ENCODE peak calls at places on chromosome 10, in eight cellular contexts. L, F, N, M, X, B, H and G are unnamed samples.

GRCh38 chr10:53072144-53072543 is 299.6 kb upstream of the MBL2 start:
- DNase-seq in H (no peak), B (no peak), L (no peak), N (no peak), X (no peak), M (no peak), F (no peak), G (no peak)

GRCh38 chr10:100315603-100316002 is 14.4 kb downstream of the PKD2L1 start:
- DNase-seq in L (no peak), F (no peak), M (no peak), X (no peak), B (no peak), N (no peak), H (no peak), G (no peak)

GRCh38 chr10:46254007-46254383 is 32.8 kb upstream of the ANTXRL start:
- DNase-seq in F (no peak), N (no peak), X (no peak), B (no peak), L (no peak), H (no peak), M (no peak), G (no peak)

GRCh38 chr10:93458821-93459257 is 23.3 kb downstream of the MYOF start:
- DNase-seq in L (no peak), X (no peak), B (peak; percentile 63), M (peak; percentile 79), N (no peak), H (peak; percentile 97), F (peak; percentile 98), G (no peak)

GRCh38 chr10:5871596-5871995 is 18.1 kb downstream of the ANKRD16 start:
- DNase-seq in N (no peak), L (no peak), M (no peak), F (no peak), X (no peak), B (no peak), H (no peak), G (no peak)

GRCh38 chr10:112927980-112928379 is 22.1 kb upstream of the TCF7L2 start:
- DNase-seq in H (no peak), M (no peak), B (no peak), F (no peak), X (no peak), L (no peak), N (no peak), G (no peak)

GRCh38 chr10:20768849-20769248 is 128.3 kb downstream of the NEBL start:
- DNase-seq in B (no peak), L (no peak), X (no peak), N (no peak), F (no peak), M (no peak), H (no peak), G (no peak)

GRCh38 chr10:112774808-112775207 is 175.2 kb upstream of the TCF7L2 start:
- DNase-seq in X (no peak), N (no peak), B (no peak), M (no peak), F (no peak), H (no peak), L (no peak), G (no peak)

GRCh38 chr10:126456632-126457031 is 68.4 kb upstream of the ADAM12 start:
- DNase-seq in H (no peak), L (no peak), X (no peak), M (no peak), F (no peak), B (no peak), N (no peak), G (no peak)

GRCh38 chr10:90148121-90148855 is 446.9 kb downstream of the KIF20B start:
- DNase-seq in X (no peak), B (no peak), M (no peak), N (no peak), F (peak; percentile 39), L (no peak), H (peak; percentile 71), G (no peak)

GRCh38 chr10:103688451-103688850 is 166.9 kb downstream of the SH3PXD2A start:
- DNase-seq in B (peak; percentile 56), L (no peak), X (no peak), H (no peak), M (no peak), F (no peak), N (no peak), G (no peak)

GRCh38 chr10:29590598-29591415 is 44.0 kb downstream of the SVIL start:
- DNase-seq in B (no peak), H (peak; percentile 21), X (no peak), F (no peak), N (no peak), M (no peak), L (peak; percentile 51), G (peak; percentile 11)

GRCh38 chr10:95536894-95537542 is 24.2 kb downstream of the SORBS1 start:
- DNase-seq in M (no peak), F (no peak), H (no peak), X (no peak), B (no peak), L (no peak), N (no peak), G (no peak)

GRCh38 chr10:117197189-117197588 is at the start of gene KCNK18:
- DNase-seq in B (no peak), X (no peak), L (no peak), H (no peak), N (no peak), F (no peak), M (no peak), G (no peak)

GRCh38 chr10:69222157-69223027 is 2.3 kb downstream of the HKDC1 start:
- DNase-seq in H (peak; percentile 83), N (peak; percentile 85), B (peak; percentile 92), M (peak; percentile 62), L (peak; percentile 82), X (peak; percentile 74), F (peak; percentile 73), G (peak; percentile 66)

GRCh38 chr10:3848768-3849643 is 64.0 kb upstream of the KLF6 start:
- DNase-seq in L (no peak), X (no peak), H (no peak), N (no peak), B (no peak), F (peak; percentile 36), M (no peak), G (no peak)

GRCh38 chr10:3852147-3852904 is 67.3 kb upstream of the KLF6 start:
- DNase-seq in H (peak; percentile 99), F (peak; percentile 98), M (peak; percentile 97), B (peak; percentile 88), L (peak; percentile 60), X (no peak), N (peak; percentile 80), G (peak; percentile 42)

GRCh38 chr10:3853547-3853989 is 68.6 kb upstream of the KLF6 start:
- DNase-seq in X (no peak), H (no peak), B (peak; percentile 76), L (no peak), N (no peak), F (no peak), M (peak; percentile 89), G (no peak)

GRCh38 chr10:3853016-3853415 is 68.0 kb upstream of the KLF6 start:
- DNase-seq in H (no peak), X (no peak), B (no peak), L (no peak), N (peak; percentile 82), M (no peak), F (no peak), G (no peak)

GRCh38 chr10:3850999-3851937 is 66.3 kb upstream of the KLF6 start:
- DNase-seq in X (no peak), H (peak; percentile 43), B (no peak), M (no peak), N (no peak), F (peak; percentile 78), L (no peak), G (peak; percentile 50)
- TF ChIP-seq POLR2AphosphoS5 in X (no peak), H (no peak), B (peak; percentile 27), M (peak; percentile 4), N (no peak), F (peak; percentile 28), L (no peak), G (no peak)

DNA sequence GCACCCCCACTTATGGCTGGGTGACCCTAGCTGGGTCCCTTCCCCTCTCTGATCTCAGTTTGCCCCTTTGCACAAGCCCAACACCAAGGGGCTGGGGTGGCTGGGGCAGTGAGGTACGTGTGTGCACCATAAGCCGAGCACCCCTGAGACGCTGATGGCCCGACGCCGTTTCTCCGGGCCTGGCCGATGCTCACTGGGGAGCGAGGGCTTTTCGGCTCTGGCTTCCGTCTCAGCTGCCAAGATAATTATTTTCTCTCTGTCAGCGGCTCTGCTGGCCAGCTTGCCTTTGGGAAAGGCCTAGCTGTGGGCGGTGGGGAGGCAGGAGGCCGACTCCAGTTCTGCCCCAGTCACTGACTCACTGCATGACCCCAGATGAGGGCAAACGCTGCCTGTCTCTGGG is 91.0 kb downstream of the ZMIZ1 start:
- DNase-seq in F (peak; percentile 74), X (no peak), B (no peak), L (no peak), N (no peak), H (no peak), M (no peak), G (no peak)
- TF ChIP-seq POLR2AphosphoS5 in F (no peak), X (no peak), B (peak; percentile 29), L (no peak), N (no peak), H (no peak), M (no peak), G (no peak)

GRCh38 chr10:42367532-42368230 is 270.7 kb downstream of the ZNF33B start:
- DNase-seq in N (peak; percentile 78), H (no peak), F (peak; percentile 80), L (peak; percentile 92), M (peak; percentile 78), X (peak; percentile 51), B (peak; percentile 9), G (peak; percentile 5)
- TF ChIP-seq POLR2AphosphoS5 in N (no peak), H (no peak), F (no peak), L (no peak), M (peak; percentile 68), X (peak; percentile 42), B (no peak), G (no peak)

GRCh38 chr10:3530346-3531096 is 254.5 kb downstream of the KLF6 start:
- DNase-seq in X (no peak), B (no peak), L (no peak), F (no peak), H (no peak), N (no peak), M (no peak), G (no peak)
- TF ChIP-seq POLR2AphosphoS5 in X (no peak), B (no peak), L (no peak), F (no peak), H (no peak), N (no peak), M (no peak), G (no peak)

DNA sequence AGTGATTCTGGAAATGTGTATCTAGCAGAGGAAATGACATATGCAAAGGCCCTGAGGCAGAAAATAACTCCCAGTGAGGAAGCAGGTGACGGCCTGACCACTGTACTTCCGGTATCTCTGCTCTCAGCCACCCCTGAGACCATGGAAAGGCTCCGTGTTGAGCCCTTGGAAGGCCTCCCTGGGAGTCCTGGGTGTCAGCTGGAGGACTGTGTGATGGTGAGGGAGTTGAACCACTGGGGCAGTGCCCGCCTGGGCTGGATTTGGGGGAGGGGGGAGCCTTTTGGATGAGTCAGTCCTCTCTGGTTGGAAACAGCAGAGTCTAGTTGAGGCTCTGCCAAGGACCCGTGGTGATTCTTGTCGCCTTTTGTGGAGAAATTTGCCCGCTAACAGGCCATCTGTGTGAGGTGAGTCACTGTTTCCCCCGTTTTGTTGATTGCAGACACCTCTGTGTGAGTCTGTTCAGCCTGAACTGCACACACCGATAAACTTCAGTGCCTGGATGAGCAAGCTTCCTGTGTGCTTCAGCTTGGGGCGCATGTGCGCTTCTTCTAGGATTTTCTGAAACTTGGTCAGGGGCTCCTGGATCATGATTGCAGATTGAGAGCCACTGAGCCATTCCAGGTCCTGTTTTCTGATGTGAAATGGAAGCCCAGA is 98.6 kb downstream of the GRK5 start:
- DNase-seq in X (peak; percentile 58), B (peak; percentile 72), M (no peak), H (peak; percentile 97), N (peak; percentile 86), L (peak; percentile 52), F (peak; percentile 99), G (peak; percentile 99)
- TF ChIP-seq POLR2AphosphoS5 in X (peak; percentile 84), B (peak; percentile 55), M (peak; percentile 8), H (peak; percentile 75), N (peak; percentile 60), L (peak; percentile 54), F (peak; percentile 91), G (peak; percentile 50)